ENCODE peak calls at places on chromosomes 7 and 10, in five cellular contexts. W is neural progenitor cell, M is tibial nerve, P is mesenchymal stem cell, R is thoracic aorta. U is an unnamed sample. For H3K9me3, the result is how much of the 10 kb centered on the place peaks cover.

GRCh38 chr10:4359003-4359402 is 467.0 kb upstream of the AKR1E2 start:
- DNase-seq in R (no peak), W (peak), M (no peak), P (peak), U (peak)

GRCh38 chr7:27873981-27874957 is 134.3 kb downstream of the TAX1BP1 start:
- DNase-seq in P (peak), W (no peak), M (peak), R (no peak), U (no peak)

GRCh38 chr10:50409965-50410811 is 158.9 kb upstream of the ASAH2 start:
- DNase-seq in W (no peak), P (no peak), R (no peak), M (no peak), U (no peak)

GRCh38 chr7:154929006-154929726 is 73.8 kb downstream of the PAXIP1 start:
- DNase-seq in W (no peak), R (no peak), M (no peak), P (no peak), U (peak)

GRCh38 chr10:88390041-88390440 is 193.1 kb downstream of the RNLS start:
- DNase-seq in M (no peak), W (no peak), P (no peak), R (no peak), U (no peak)

GRCh38 chr7:101156866-101157589 is 2.8 kb downstream of the AP1S1 start:
- DNase-seq in R (no peak), M (no peak), P (no peak), W (no peak), U (no peak)

GRCh38 chr10:122504551-122504950 is 43.2 kb downstream of the HTRA1 start:
- DNase-seq in M (peak), R (peak), P (peak), W (no peak), U (peak)

GRCh38 chr7:25822823-25823222 is 329.2 kb upstream of the NFE2L3 start:
- DNase-seq in M (no peak), P (no peak), W (no peak), R (no peak), U (no peak)

GRCh38 chr10:78353636-78354035 is 320.0 kb downstream of the RPS24 start:
- DNase-seq in R (no peak), P (no peak), W (no peak), M (no peak), U (no peak)

GRCh38 chr7:83469076-83469475 is 179.9 kb downstream of the SEMA3E start:
- DNase-seq in M (no peak), W (no peak), R (no peak), P (peak), U (no peak)

GRCh38 chr10:129531969-129532660 is 65.1 kb downstream of the MGMT start:
- DNase-seq in P (no peak), R (no peak), M (no peak), W (no peak), U (no peak)

GRCh38 chr7:132411142-132411541 is 165.1 kb downstream of the PLXNA4 start:
- DNase-seq in R (no peak), W (no peak), P (no peak), M (no peak), U (no peak)

DNA sequence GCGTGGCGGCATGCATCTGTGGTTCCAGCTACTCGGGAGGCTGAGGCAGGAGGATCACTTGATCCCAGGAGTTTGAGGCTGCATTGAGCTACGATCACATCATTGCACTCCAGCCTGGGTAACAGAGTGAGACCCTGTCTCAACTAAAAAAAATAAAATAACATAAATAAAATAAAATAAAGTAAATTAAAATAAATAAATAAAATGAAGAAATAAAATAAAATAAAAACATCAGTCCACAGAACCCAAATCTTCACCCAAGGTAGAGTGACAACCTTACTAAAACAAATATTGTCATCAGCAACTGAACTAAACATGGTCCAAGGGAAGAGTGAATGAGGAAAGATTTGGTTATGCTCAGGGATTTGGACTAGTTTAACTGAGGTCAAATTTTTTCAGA is 24.8 kb upstream of the OCM2 start:
- DNase-seq in W (no peak), M (no peak), R (no peak), P (no peak), U (no peak)
- H3K27ac ChIP-seq in W (no peak), M (no peak), R (no peak), P (no peak), U (no peak)

GRCh38 chr10:37957841-37958240 is 18.6 kb downstream of the ZNF25 start:
- DNase-seq in R (no peak), W (no peak), M (no peak), P (no peak), U (no peak)
- H3K9me3 ChIP-seq in R (under half), W (under half), M (under half), P (under half), U (under half)

GRCh38 chr10:99966306-99966705 is 43.4 kb downstream of the DNMBP start:
- DNase-seq in M (no peak), P (peak), R (no peak), W (no peak), U (no peak)

GRCh38 chr10:99964791-99965190 is 45.0 kb downstream of the DNMBP start:
- DNase-seq in P (peak), M (no peak), R (no peak), W (no peak), U (peak)

GRCh38 chr10:99967961-99968360 is 41.8 kb downstream of the DNMBP start:
- DNase-seq in M (no peak), P (no peak), W (no peak), R (no peak), U (no peak)

DNA sequence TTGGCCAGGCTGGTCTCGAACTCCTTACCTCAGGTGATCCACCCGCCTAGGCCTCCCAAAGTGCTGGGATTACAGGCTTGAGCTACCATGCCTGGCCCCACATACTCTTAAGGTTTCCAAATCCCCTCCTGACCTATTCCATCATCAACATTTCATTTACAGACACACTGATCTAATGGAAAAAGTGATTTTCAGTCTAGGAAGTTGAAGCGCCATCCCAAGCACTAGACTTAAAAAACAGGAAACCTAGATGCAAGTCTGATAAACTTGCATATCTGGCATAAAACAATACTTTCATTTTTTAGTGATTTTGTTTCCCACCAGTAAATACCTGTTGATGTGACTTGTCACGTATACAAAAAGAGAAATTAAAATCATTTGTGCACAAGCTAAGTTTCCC is 44.0 kb downstream of the DNMBP start:
- DNase-seq in R (no peak), P (peak), M (no peak), W (no peak), U (no peak)
- H3K27ac ChIP-seq in R (no peak), P (peak), M (no peak), W (no peak), U (no peak)

GRCh38 chr7:158000160-158000559 is 587.5 kb downstream of the PTPRN2 start:
- DNase-seq in R (no peak), P (no peak), M (no peak), W (no peak), U (no peak)

GRCh38 chr7:158003441-158004122 is 584.0 kb downstream of the PTPRN2 start:
- DNase-seq in W (no peak), P (no peak), R (no peak), M (no peak), U (no peak)

GRCh38 chr7:158002486-158003080 is 585.0 kb downstream of the PTPRN2 start:
- DNase-seq in W (no peak), P (no peak), R (no peak), M (no peak), U (no peak)

GRCh38 chr7:158001003-158001402 is 586.6 kb downstream of the PTPRN2 start:
- DNase-seq in M (no peak), W (no peak), R (no peak), P (no peak), U (no peak)

DNA sequence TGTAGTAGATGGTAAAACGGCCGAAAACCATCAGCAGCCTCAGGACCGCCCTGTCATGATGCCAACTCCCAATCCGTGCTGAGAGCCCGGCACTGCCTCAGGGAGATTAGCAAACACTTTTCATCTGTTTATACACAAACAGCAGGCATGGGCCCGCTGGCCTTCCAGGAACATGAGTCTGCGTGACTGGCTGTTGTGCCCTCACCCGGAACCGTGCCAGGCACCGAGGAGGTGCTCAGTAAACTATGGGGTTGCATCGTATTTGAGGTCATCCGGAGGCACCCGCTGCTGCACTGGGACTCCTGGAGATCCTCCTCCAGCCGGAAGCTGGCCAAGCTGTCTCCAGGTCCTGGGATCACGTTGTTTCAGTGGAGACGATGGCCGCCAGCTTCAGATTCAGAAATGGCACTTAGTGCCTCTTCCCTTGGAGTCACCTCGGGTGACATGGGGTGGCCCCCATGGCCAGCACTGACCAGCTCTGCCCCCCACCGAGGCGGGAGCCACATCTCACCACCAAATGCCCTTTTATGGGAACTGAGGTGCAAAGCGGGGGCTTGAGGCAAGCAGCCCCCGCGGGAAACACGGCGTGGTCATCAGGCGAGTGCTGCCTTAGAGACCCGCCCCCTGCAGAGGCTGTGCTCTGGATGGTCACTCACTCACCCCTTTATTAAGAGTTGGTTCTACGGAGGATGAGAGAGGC is 585.9 kb downstream of the PTPRN2 start:
- DNase-seq in W (no peak), M (no peak), R (no peak), P (no peak), U (no peak)
- H3K9me3 ChIP-seq in W (under half), M (under half), R (under half), P (under half), U (under half)

GRCh38 chr7:128221929-128222403 is 19.1 kb upstream of the LEP start:
- DNase-seq in M (no peak), R (no peak), W (no peak), P (no peak), U (no peak)
- H3K27ac ChIP-seq in M (no peak), R (no peak), W (no peak), P (no peak), U (no peak)

DNA sequence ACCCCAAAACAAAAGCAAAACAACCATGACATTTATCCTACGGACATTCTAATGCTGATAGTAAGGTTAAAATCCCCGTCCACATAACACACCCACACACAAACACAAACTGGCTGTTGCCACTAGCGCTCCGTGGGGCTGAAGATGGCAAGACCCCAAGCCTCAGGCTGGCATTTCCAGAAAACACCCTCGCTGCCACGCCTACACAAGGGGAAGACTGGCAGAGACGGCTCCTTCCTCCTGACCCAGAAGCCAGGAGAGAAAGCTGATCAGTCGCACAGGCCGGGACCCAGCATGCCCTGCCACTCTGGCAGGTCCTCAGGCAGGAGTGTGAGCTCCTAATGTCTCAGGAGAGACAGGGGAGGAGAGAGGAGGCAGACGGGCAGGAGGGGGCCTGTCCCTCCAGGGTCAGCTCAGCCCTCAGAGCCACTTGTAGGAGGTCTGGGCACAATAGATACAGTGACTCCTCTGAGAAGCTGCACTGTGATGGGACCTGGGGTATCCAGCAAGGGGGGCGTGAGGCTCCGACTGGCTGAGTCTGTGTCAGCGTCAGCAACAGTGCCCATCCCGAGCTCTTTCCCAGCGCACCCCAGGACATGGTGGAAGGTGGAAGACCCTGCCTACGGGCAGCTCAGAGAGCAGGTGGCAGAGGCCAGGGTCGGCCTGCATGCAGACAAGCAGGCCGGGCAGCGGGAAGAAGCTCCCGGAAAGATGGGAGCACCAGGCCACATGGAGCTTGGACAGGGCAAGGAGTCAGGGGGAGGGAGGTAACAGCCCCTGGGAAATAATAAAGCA is 326.9 kb downstream of the PTPRN2 start:
- DNase-seq in R (no peak), P (no peak), M (no peak), W (no peak), U (no peak)
- H3K9me3 ChIP-seq in R (under half), P (under half), M (under half), W (under half), U (under half)

GRCh38 chr10:125023269-125023668 is 81.3 kb downstream of the ZRANB1 start:
- DNase-seq in M (no peak), P (no peak), R (no peak), W (no peak), U (no peak)
- H3K27ac ChIP-seq in M (no peak), P (no peak), R (no peak), W (no peak), U (peak)

GRCh38 chr10:96170212-96170611 is 40.1 kb downstream of the ZNF518A start:
- DNase-seq in P (no peak), M (no peak), W (no peak), R (no peak), U (no peak)
- H3K9me3 ChIP-seq in P (half or more), M (under half), W (under half), R (under half), U (under half)

GRCh38 chr7:29337628-29338116 is 143.1 kb downstream of the CHN2 start:
- DNase-seq in W (no peak), M (no peak), P (peak), R (no peak), U (no peak)
- H3K27ac ChIP-seq in W (no peak), M (no peak), P (no peak), R (no peak), U (peak)